ENCODE peak calls at places on chromosomes 5 and 9, in five cellular contexts. K is cardiac fibroblast, L is uterus, G is lower leg skin, S is heart right ventricle. H is an unnamed sample.

GRCh38 chr5:127870914-127871313 is 167.7 kb downstream of the CCDC192 start:
- DNase-seq in G (peak; percentile 75), S (peak; percentile 81), K (peak; percentile 83), L (peak; percentile 47), H (peak; percentile 41)

GRCh38 chr9:113886003-113886324 is 9.9 kb downstream of the ZNF618 start:
- DNase-seq in S (no peak), L (peak; percentile 47), K (peak; percentile 41), G (no peak), H (no peak)

GRCh38 chr5:108728566-108729305 is 19.0 kb upstream of the FER start:
- DNase-seq in G (no peak), S (no peak), K (peak; percentile 24), L (no peak), H (no peak)

GRCh38 chr5:31781772-31782171 is 142.8 kb downstream of the PDZD2 start:
- DNase-seq in G (no peak), K (no peak), S (no peak), L (no peak), H (no peak)

GRCh38 chr5:80161165-80161564 is 94.7 kb downstream of the SERINC5 start:
- DNase-seq in L (no peak), K (no peak), G (no peak), S (no peak), H (no peak)

GRCh38 chr5:14155075-14155474 is 11.9 kb downstream of the TRIO start:
- DNase-seq in G (no peak), L (no peak), S (no peak), K (no peak), H (no peak)

GRCh38 chr5:98927242-98927987 is 1.4 kb downstream of the CHD1 start:
- DNase-seq in L (peak; percentile 47), S (no peak), G (peak; percentile 53), K (peak; percentile 81), H (peak; percentile 56)

GRCh38 chr5:15321771-15322170 is 178.2 kb upstream of the FBXL7 start:
- DNase-seq in K (no peak), G (no peak), L (no peak), S (no peak), H (no peak)

GRCh38 chr9:81981881-81982280 is 6.7 kb upstream of the SPATA31D1 start:
- DNase-seq in K (no peak), G (no peak), S (no peak), L (no peak), H (no peak)

GRCh38 chr9:131609116-131609830 is 64.0 kb downstream of the PRRT1B start:
- DNase-seq in G (peak; percentile 49), K (peak; percentile 75), S (no peak), L (peak; percentile 66), H (peak; percentile 69)

GRCh38 chr5:55623789-55624188 is 88.3 kb downstream of the SLC38A9 start:
- DNase-seq in K (no peak), S (no peak), G (no peak), L (no peak), H (no peak)

GRCh38 chr5:159644053-159644452 is 272.2 kb upstream of the ADRA1B start:
- DNase-seq in L (no peak), S (no peak), K (no peak), G (no peak), H (no peak)

GRCh38 chr5:137252513-137252912 is 246.6 kb downstream of the SPOCK1 start:
- DNase-seq in S (no peak), K (peak; percentile 10), G (no peak), L (no peak), H (peak; percentile 31)

GRCh38 chr5:33969572-33970452 is 14.7 kb downstream of the SLC45A2 start:
- DNase-seq in K (peak; percentile 80), L (no peak), G (no peak), S (no peak), H (peak; percentile 71)

GRCh38 chr9:79980440-79980839 is 408.7 kb downstream of the TLE4 start:
- DNase-seq in L (no peak), K (no peak), G (no peak), S (no peak), H (no peak)

GRCh38 chr5:172833691-172834569 is at the start of gene ERGIC1:
- DNase-seq in L (peak; percentile 84), G (peak; percentile 73), K (peak; percentile 92), S (peak; percentile 89), H (peak; percentile 76)

GRCh38 chr5:16135003-16135402 is 44.6 kb downstream of the MARCHF11 start:
- DNase-seq in K (no peak), L (no peak), G (no peak), S (no peak), H (no peak)

GRCh38 chr9:115291841-115292240 is 173.9 kb upstream of the TNC start:
- DNase-seq in S (no peak), L (no peak), G (peak; percentile 32), K (no peak), H (peak; percentile 37)

GRCh38 chr5:179825655-179826182 is 5.0 kb downstream of the SQSTM1 start:
- DNase-seq in L (no peak), K (no peak), S (no peak), G (no peak), H (no peak)

GRCh38 chr9:103188966-103189365 is 193.8 kb downstream of the CYLC2 start:
- DNase-seq in L (peak; percentile 31), S (no peak), K (no peak), G (no peak), H (no peak)

GRCh38 chr5:79843450-79844388 is 147.3 kb downstream of the MTX3 start:
- DNase-seq in K (no peak), G (no peak), S (no peak), L (no peak), H (no peak)

GRCh38 chr9:7656648-7657047 is 142.9 kb downstream of the DMAC1 start:
- DNase-seq in S (no peak), G (no peak), K (peak; percentile 6), L (no peak), H (no peak)

GRCh38 chr5:128905225-128906110 is 59.8 kb upstream of the SLC27A6 start:
- DNase-seq in G (peak; percentile 25), L (peak; percentile 18), K (peak; percentile 79), S (no peak), H (peak; percentile 56)

GRCh38 chr5:170265527-170265926 is 32.0 kb downstream of the LCP2 start:
- DNase-seq in K (peak; percentile 50), L (peak; percentile 66), S (peak; percentile 18), G (peak; percentile 63), H (peak; percentile 16)

GRCh38 chr9:137064027-137064879 is 6.1 kb downstream of the SAPCD2 start:
- DNase-seq in L (peak; percentile 72), S (peak; percentile 82), K (peak; percentile 64), G (no peak), H (peak; percentile 40)

GRCh38 chr9:38713426-38713825 is 6.5 kb downstream of the FAM240B start:
- DNase-seq in L (no peak), S (no peak), K (peak; percentile 95), G (no peak), H (peak; percentile 80)

GRCh38 chr9:107394264-107394663 is 95.3 kb downstream of the KLF4 start:
- DNase-seq in G (no peak), K (no peak), L (peak; percentile 56), S (no peak), H (peak; percentile 6)

GRCh38 chr5:113489299-113489698 is 1.0 kb upstream of the MCC start:
- DNase-seq in K (peak; percentile 97), L (no peak), S (no peak), G (peak; percentile 76), H (peak; percentile 98)

GRCh38 chr5:40165789-40166728 is 513.7 kb upstream of the PTGER4 start:
- DNase-seq in S (no peak), G (no peak), K (no peak), L (no peak), H (peak; percentile 3)
- TF ChIP-seq CTCF in S (peak; percentile 32), G (no peak), K (peak; percentile 10), L (no peak), H (peak; percentile 8)

DNA sequence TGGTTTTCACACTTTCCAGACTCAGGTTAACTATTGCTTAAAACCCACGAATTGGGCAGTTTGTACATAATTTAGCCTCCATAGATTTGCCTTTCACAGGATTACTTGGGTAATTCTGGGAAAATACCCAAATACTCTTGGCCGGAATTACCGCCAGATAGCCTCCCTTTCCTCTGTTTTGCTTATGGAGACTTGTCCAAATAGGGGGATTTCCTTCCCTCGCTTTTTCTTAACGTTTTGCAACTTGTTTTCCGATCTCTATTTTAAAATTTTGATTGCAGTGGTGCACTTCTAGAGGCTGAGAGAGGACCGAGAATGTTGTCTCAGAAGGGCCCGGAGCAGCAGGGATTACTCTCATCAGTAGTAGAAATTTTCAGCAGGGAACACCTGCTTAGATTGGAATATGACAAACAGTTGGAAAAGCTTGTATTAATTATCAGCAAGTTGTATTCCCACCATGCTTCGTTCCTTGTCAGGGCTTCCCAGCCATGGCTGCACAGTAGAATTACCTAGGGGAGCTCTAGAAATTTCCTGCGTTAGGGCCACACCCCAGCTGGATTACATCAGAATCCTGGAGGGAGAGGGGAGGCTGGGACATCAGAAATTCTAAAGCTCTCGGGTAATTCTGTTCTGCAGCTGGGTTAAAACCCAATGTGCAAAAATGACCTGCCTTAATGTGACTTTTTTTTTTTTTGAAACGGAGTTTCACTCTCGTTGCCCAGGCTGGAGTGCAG is 329.1 kb downstream of the SH3GL2 start:
- DNase-seq in G (no peak), K (peak; percentile 55), S (no peak), L (no peak), H (no peak)
- H3K4me3 ChIP-seq in G (no peak overlapping the region), K (no peak overlapping the region), S (peak overlapping the region; percentile 54), L (peak overlapping the region; percentile 57), H (no peak overlapping the region)

GRCh38 chr9:98989036-98990000 is 45.6 kb downstream of the COL15A1 start:
- DNase-seq in S (peak; percentile 59), G (peak; percentile 85), K (peak; percentile 75), L (peak; percentile 71), H (peak; percentile 100)
- TF ChIP-seq CTCF in S (no peak), G (no peak), K (peak; percentile 43), L (no peak), H (peak; percentile 55)

GRCh38 chr5:150945947-150946346 is 41.2 kb upstream of the ZNF300 start:
- DNase-seq in G (no peak), S (no peak), K (peak; percentile 3), L (no peak), H (peak; percentile 6)
- H3K4me3 ChIP-seq in G (peak overlapping the region; percentile 39), S (peak overlapping the region; percentile 71), K (peak overlapping the region; percentile 61), L (peak overlapping the region; percentile 62), H (peak overlapping the region; percentile 64)

GRCh38 chr9:5876711-5877110 is 14.0 kb upstream of the MLANA start:
- DNase-seq in G (no peak), S (no peak), L (no peak), K (no peak), H (no peak)
- TF ChIP-seq CTCF in G (no peak), S (no peak), L (no peak), K (no peak), H (no peak)

DNA sequence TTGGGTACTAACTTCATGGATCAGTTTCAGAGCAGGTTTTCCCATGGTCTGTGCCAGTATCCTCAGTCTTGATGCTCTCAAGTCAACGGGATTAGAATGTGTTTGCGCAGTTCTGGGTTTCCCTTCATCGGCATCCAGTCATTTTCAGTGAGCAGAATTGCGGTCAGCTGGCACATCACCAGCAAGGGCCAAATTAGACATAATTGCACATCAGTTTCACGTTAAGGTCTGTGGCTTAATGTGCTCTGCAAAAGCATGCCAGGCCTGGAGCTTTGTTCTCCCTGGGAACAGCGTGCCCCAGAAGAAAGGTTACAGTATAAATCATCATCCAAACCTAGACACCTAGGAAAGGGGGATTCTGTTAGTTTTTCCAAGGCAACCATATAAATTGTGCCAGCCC is 22.9 kb downstream of the IQGAP2 start:
- DNase-seq in G (no peak), K (no peak), S (no peak), L (no peak), H (no peak)
- H3K4me3 ChIP-seq in G (no peak overlapping the region), K (no peak overlapping the region), S (no peak overlapping the region), L (no peak overlapping the region), H (no peak overlapping the region)